ENCODE peak calls at places on chromosomes 11 and 22, in seven cellular contexts. One of them, this sample, is unnamed. For H3K4me1, the result is how much of the 10 kb centered on the place peaks cover.

GRCh38 chr11:62336949-62337681 is at the start of gene ASRGL1:
- DNase-seq in HepG2: peak
- DNase-seq in GM23338: peak
- DNase-seq in right lobe of liver: peak
- DNase-seq in aorta: peak
- DNase-seq in DND-41: no peak
- DNase-seq in body of pancreas: peak
- DNase-seq in this sample: peak

GRCh38 chr22:31637375-31637937 is 24.6 kb downstream of the PISD start:
- DNase-seq in HepG2: no peak
- DNase-seq in GM23338: peak
- DNase-seq in right lobe of liver: peak
- DNase-seq in aorta: no peak
- DNase-seq in DND-41: no peak
- DNase-seq in body of pancreas: no peak
- DNase-seq in this sample: no peak

GRCh38 chr22:47031628-47031915 is 269.1 kb downstream of the TBC1D22A start:
- DNase-seq in HepG2: no peak
- DNase-seq in GM23338: no peak
- DNase-seq in right lobe of liver: peak
- DNase-seq in aorta: peak
- DNase-seq in DND-41: no peak
- DNase-seq in body of pancreas: no peak
- DNase-seq in this sample: no peak

GRCh38 chr22:46638601-46639431 is 18.6 kb downstream of the GRAMD4 start:
- DNase-seq in HepG2: peak
- DNase-seq in GM23338: no peak
- DNase-seq in right lobe of liver: peak
- DNase-seq in aorta: no peak
- DNase-seq in DND-41: no peak
- DNase-seq in body of pancreas: peak
- DNase-seq in this sample: no peak

GRCh38 chr11:46680815-46681214 is 19.6 kb downstream of the ARHGAP1 start:
- DNase-seq in HepG2: no peak
- DNase-seq in GM23338: no peak
- DNase-seq in right lobe of liver: peak
- DNase-seq in aorta: no peak
- DNase-seq in DND-41: no peak
- DNase-seq in body of pancreas: no peak
- DNase-seq in this sample: no peak

GRCh38 chr11:64357446-64357845 is 1.5 kb upstream of the RPS6KA4 start:
- DNase-seq in HepG2: no peak
- DNase-seq in GM23338: no peak
- DNase-seq in right lobe of liver: no peak
- DNase-seq in aorta: no peak
- DNase-seq in DND-41: no peak
- DNase-seq in body of pancreas: no peak
- DNase-seq in this sample: no peak

GRCh38 chr11:12696911-12697581 is 22.8 kb downstream of the TEAD1 start:
- DNase-seq in HepG2: no peak
- DNase-seq in GM23338: no peak
- DNase-seq in right lobe of liver: no peak
- DNase-seq in aorta: no peak
- DNase-seq in DND-41: no peak
- DNase-seq in body of pancreas: no peak
- DNase-seq in this sample: no peak

GRCh38 chr11:94786264-94787126 is 18.3 kb downstream of the AMOTL1 start:
- DNase-seq in HepG2: peak
- DNase-seq in GM23338: peak
- DNase-seq in right lobe of liver: no peak
- DNase-seq in aorta: no peak
- DNase-seq in DND-41: no peak
- DNase-seq in body of pancreas: no peak
- DNase-seq in this sample: no peak

GRCh38 chr11:63904743-63905142 is 12.2 kb downstream of the RCOR2 start:
- DNase-seq in HepG2: no peak
- DNase-seq in GM23338: no peak
- DNase-seq in right lobe of liver: no peak
- DNase-seq in aorta: peak
- DNase-seq in DND-41: no peak
- DNase-seq in body of pancreas: no peak
- DNase-seq in this sample: no peak

GRCh38 chr11:71265559-71266092 is 13.2 kb upstream of the SHANK2 start:
- DNase-seq in HepG2: no peak
- DNase-seq in GM23338: no peak
- DNase-seq in right lobe of liver: no peak
- DNase-seq in aorta: no peak
- DNase-seq in DND-41: no peak
- DNase-seq in body of pancreas: no peak
- DNase-seq in this sample: no peak

GRCh38 chr11:130216221-130216550 is 56.6 kb downstream of the ST14 start:
- DNase-seq in HepG2: no peak
- DNase-seq in GM23338: no peak
- DNase-seq in right lobe of liver: no peak
- DNase-seq in aorta: no peak
- DNase-seq in DND-41: no peak
- DNase-seq in body of pancreas: no peak
- DNase-seq in this sample: no peak

GRCh38 chr11:75077316-75077715 is 19.4 kb downstream of the OR2AT4 start:
- DNase-seq in HepG2: no peak
- DNase-seq in GM23338: no peak
- DNase-seq in right lobe of liver: no peak
- DNase-seq in aorta: no peak
- DNase-seq in DND-41: no peak
- DNase-seq in body of pancreas: no peak
- DNase-seq in this sample: no peak

GRCh38 chr22:35352214-35353111 is 28.4 kb upstream of the HMOX1 start:
- DNase-seq in HepG2: peak
- DNase-seq in GM23338: peak
- DNase-seq in right lobe of liver: peak
- DNase-seq in aorta: peak
- DNase-seq in DND-41: no peak
- DNase-seq in body of pancreas: peak
- DNase-seq in this sample: no peak

GRCh38 chr11:121721961-121722360 is 269.2 kb upstream of the SORL1-AS1 start:
- DNase-seq in HepG2: no peak
- DNase-seq in GM23338: no peak
- DNase-seq in right lobe of liver: no peak
- DNase-seq in aorta: no peak
- DNase-seq in DND-41: no peak
- DNase-seq in body of pancreas: peak
- DNase-seq in this sample: no peak

GRCh38 chr22:42203609-42204008 is 66.8 kb downstream of the TCF20 start:
- DNase-seq in HepG2: no peak
- DNase-seq in GM23338: peak
- DNase-seq in right lobe of liver: no peak
- DNase-seq in aorta: no peak
- DNase-seq in DND-41: no peak
- DNase-seq in body of pancreas: no peak
- DNase-seq in this sample: no peak

GRCh38 chr11:105489431-105489830 is 120.4 kb upstream of the GRIA4 start:
- DNase-seq in HepG2: no peak
- DNase-seq in GM23338: no peak
- DNase-seq in right lobe of liver: no peak
- DNase-seq in aorta: no peak
- DNase-seq in DND-41: no peak
- DNase-seq in body of pancreas: peak
- DNase-seq in this sample: no peak

GRCh38 chr22:20672082-20672424 is 101.9 kb upstream of the SERPIND1 start:
- DNase-seq in HepG2: no peak
- DNase-seq in GM23338: no peak
- DNase-seq in right lobe of liver: no peak
- DNase-seq in aorta: no peak
- DNase-seq in DND-41: no peak
- DNase-seq in body of pancreas: no peak
- DNase-seq in this sample: no peak

GRCh38 chr22:20672732-20673131 is 101.2 kb upstream of the SERPIND1 start:
- DNase-seq in HepG2: no peak
- DNase-seq in GM23338: no peak
- DNase-seq in right lobe of liver: no peak
- DNase-seq in aorta: no peak
- DNase-seq in DND-41: no peak
- DNase-seq in body of pancreas: no peak
- DNase-seq in this sample: no peak

GRCh38 chr22:20673341-20674195 is 100.3 kb upstream of the SERPIND1 start:
- DNase-seq in HepG2: no peak
- DNase-seq in GM23338: no peak
- DNase-seq in right lobe of liver: no peak
- DNase-seq in aorta: no peak
- DNase-seq in DND-41: no peak
- DNase-seq in body of pancreas: no peak
- DNase-seq in this sample: no peak

GRCh38 chr22:20674998-20675397 is 98.9 kb upstream of the SERPIND1 start:
- DNase-seq in HepG2: no peak
- DNase-seq in GM23338: no peak
- DNase-seq in right lobe of liver: no peak
- DNase-seq in aorta: no peak
- DNase-seq in DND-41: no peak
- DNase-seq in body of pancreas: no peak
- DNase-seq in this sample: no peak

DNA sequence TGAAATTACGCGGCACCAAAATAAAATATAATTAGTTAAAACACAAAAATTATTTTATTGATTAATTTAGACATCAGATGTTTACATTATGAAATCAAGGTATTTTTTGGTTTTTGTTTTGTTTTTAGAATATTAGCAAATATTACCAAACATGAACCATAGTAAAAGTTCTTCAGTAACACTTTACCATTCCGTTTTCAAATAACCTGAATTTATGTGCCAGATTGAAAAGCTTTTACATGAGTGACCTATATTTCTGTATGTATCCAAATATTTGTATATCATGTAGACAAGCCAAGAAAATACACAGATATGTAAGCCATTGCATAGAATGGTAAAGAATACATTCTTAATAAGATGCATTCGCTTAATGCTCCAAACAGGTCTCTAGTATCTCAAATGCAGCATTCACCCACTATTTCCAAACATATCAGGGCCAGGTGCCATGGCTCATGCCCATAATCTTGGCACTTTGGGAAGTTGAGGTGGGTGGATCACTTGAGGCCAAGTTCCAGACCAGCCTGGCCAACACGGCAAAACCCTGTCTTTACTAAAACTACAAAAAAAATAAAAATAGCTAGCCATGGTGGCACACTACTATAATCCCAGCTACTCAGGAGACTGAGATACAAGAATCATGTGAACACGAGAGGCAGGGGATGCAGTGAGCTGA is 102.4 kb upstream of the SERPIND1 start:
- DNase-seq in HepG2: no peak
- DNase-seq in GM23338: no peak
- DNase-seq in right lobe of liver: no peak
- DNase-seq in aorta: no peak
- DNase-seq in DND-41: no peak
- DNase-seq in body of pancreas: no peak
- DNase-seq in this sample: no peak
- H3K4me3 ChIP-seq in HepG2: no peak
- H3K4me3 ChIP-seq in GM23338: no peak
- H3K4me3 ChIP-seq in right lobe of liver: no peak
- H3K4me3 ChIP-seq in aorta: no peak
- H3K4me3 ChIP-seq in DND-41: no peak
- H3K4me3 ChIP-seq in body of pancreas: no peak
- H3K4me3 ChIP-seq in this sample: no peak

DNA sequence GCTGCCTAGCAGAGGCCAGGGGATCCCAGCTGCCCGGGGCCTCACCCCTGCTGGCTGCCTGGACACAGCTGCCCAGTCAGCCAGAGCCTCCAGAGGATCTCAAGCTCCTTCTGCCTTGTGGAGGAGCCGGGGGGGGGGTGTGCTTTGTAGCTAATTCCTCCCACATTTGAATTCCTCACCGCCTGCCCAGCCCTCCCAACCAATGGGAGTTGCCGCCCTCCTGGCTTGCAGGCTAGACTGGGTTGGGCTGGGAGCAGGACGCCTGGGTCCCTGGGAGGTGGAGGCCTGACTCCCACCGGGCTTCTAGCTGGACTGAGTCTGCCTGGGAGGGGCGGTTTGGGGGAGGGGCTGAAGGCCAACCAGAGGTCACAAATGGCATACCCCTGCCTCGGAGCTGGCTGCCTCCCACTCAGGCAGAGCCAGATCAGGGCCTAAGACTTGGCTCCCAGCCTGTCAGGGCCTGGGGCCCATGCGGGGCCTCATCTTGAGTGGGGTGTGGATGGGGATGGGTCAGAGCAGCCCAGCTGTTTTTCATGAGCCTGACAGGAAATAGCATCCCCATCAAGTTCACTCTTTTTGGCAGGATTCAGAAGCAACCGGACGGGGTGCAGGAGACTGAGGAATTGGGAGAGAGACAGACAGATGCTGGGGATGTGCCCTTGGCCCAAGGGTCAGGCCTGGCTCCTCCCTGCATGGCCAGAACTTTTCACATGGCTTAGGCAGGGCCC is 29.2 kb upstream of the PDE2A start:
- DNase-seq in HepG2: no peak
- DNase-seq in GM23338: no peak
- DNase-seq in right lobe of liver: no peak
- DNase-seq in aorta: peak
- DNase-seq in DND-41: no peak
- DNase-seq in body of pancreas: peak
- DNase-seq in this sample: no peak
- H3K4me1 ChIP-seq in HepG2: under half
- H3K4me1 ChIP-seq in GM23338: under half
- H3K4me1 ChIP-seq in right lobe of liver: under half
- H3K4me1 ChIP-seq in aorta: under half
- H3K4me1 ChIP-seq in DND-41: under half
- H3K4me1 ChIP-seq in body of pancreas: under half
- H3K4me1 ChIP-seq in this sample: under half

GRCh38 chr11:116379185-116379828 is 393.5 kb downstream of the BUD13 start:
- DNase-seq in HepG2: peak
- DNase-seq in GM23338: peak
- DNase-seq in right lobe of liver: no peak
- DNase-seq in aorta: no peak
- DNase-seq in DND-41: peak
- DNase-seq in body of pancreas: peak
- DNase-seq in this sample: no peak

GRCh38 chr11:116387623-116388022 is 385.2 kb downstream of the BUD13 start:
- DNase-seq in HepG2: no peak
- DNase-seq in GM23338: no peak
- DNase-seq in right lobe of liver: no peak
- DNase-seq in aorta: no peak
- DNase-seq in DND-41: no peak
- DNase-seq in body of pancreas: no peak
- DNase-seq in this sample: no peak

GRCh38 chr11:116384407-116384806 is 388.4 kb downstream of the BUD13 start:
- DNase-seq in HepG2: no peak
- DNase-seq in GM23338: no peak
- DNase-seq in right lobe of liver: no peak
- DNase-seq in aorta: no peak
- DNase-seq in DND-41: no peak
- DNase-seq in body of pancreas: no peak
- DNase-seq in this sample: no peak

GRCh38 chr11:116386118-116386699 is 386.6 kb downstream of the BUD13 start:
- DNase-seq in HepG2: no peak
- DNase-seq in GM23338: peak
- DNase-seq in right lobe of liver: no peak
- DNase-seq in aorta: no peak
- DNase-seq in DND-41: no peak
- DNase-seq in body of pancreas: no peak
- DNase-seq in this sample: no peak

GRCh38 chr11:116384876-116385275 is 387.9 kb downstream of the BUD13 start:
- DNase-seq in HepG2: no peak
- DNase-seq in GM23338: no peak
- DNase-seq in right lobe of liver: no peak
- DNase-seq in aorta: no peak
- DNase-seq in DND-41: no peak
- DNase-seq in body of pancreas: no peak
- DNase-seq in this sample: no peak
- H3K4me3 ChIP-seq in HepG2: no peak
- H3K4me3 ChIP-seq in GM23338: no peak
- H3K4me3 ChIP-seq in right lobe of liver: no peak
- H3K4me3 ChIP-seq in aorta: no peak
- H3K4me3 ChIP-seq in DND-41: no peak
- H3K4me3 ChIP-seq in body of pancreas: no peak
- H3K4me3 ChIP-seq in this sample: no peak

GRCh38 chr11:128518493-128519207 is 68.7 kb downstream of the ETS1 start:
- DNase-seq in HepG2: no peak
- DNase-seq in GM23338: no peak
- DNase-seq in right lobe of liver: no peak
- DNase-seq in aorta: no peak
- DNase-seq in DND-41: no peak
- DNase-seq in body of pancreas: peak
- DNase-seq in this sample: no peak
- H3K4me1 ChIP-seq in HepG2: under half
- H3K4me1 ChIP-seq in GM23338: half or more
- H3K4me1 ChIP-seq in right lobe of liver: under half
- H3K4me1 ChIP-seq in aorta: under half
- H3K4me1 ChIP-seq in DND-41: half or more
- H3K4me1 ChIP-seq in body of pancreas: half or more
- H3K4me1 ChIP-seq in this sample: under half